ENCODE peak calls at places on chromosome X, in four cellular contexts. Z, V, K and J are unnamed samples.

GRCh38 chrX:46681849-46682248 is 77.1 kb downstream of the SLC9A7 start:
- DNase-seq in K (no peak), V (no peak), Z (no peak), J (no peak)

GRCh38 chrX:119997570-119997969 is 54.0 kb upstream of the NKAP start:
- DNase-seq in V (no peak), Z (no peak), K (no peak), J (no peak)

GRCh38 chrX:115966920-115967319 is 203.6 kb upstream of the AGTR2 start:
- DNase-seq in K (no peak), Z (no peak), V (no peak), J (no peak)

GRCh38 chrX:19846995-19847790 is 40.2 kb downstream of the SH3KBP1 start:
- DNase-seq in K (no peak), V (peak), Z (no peak), J (no peak)

GRCh38 chrX:92232182-92232581 is 453.0 kb downstream of the PCDH11X start:
- DNase-seq in Z (no peak), K (peak), V (no peak), J (no peak)

GRCh38 chrX:71911023-71911730 is 532 bp downstream of the NHSL2 start:
- DNase-seq in Z (peak), K (no peak), V (no peak), J (no peak)

GRCh38 chrX:38578152-38578551 is 16.8 kb downstream of the TSPAN7 start:
- DNase-seq in Z (no peak), K (peak), V (no peak), J (no peak)

GRCh38 chrX:6175914-6176313 is 52.8 kb downstream of the NLGN4X start:
- DNase-seq in Z (no peak), K (no peak), V (no peak), J (no peak)

GRCh38 chrX:119880552-119881437 is 9.2 kb downstream of the NDUFA1 start:
- DNase-seq in Z (no peak), K (peak), V (peak), J (peak)

GRCh38 chrX:12974217-12974796 is 603 bp upstream of the TMSB4X start:
- DNase-seq in Z (peak), V (peak), K (no peak), J (no peak)

GRCh38 chrX:63350551-63350950 is 581 bp downstream of the SPIN4 start:
- DNase-seq in Z (no peak), K (peak), V (peak), J (no peak)

GRCh38 chrX:57366430-57366829 is 79.9 kb downstream of the FAAH2 start:
- DNase-seq in K (no peak), V (no peak), Z (no peak), J (no peak)

DNA sequence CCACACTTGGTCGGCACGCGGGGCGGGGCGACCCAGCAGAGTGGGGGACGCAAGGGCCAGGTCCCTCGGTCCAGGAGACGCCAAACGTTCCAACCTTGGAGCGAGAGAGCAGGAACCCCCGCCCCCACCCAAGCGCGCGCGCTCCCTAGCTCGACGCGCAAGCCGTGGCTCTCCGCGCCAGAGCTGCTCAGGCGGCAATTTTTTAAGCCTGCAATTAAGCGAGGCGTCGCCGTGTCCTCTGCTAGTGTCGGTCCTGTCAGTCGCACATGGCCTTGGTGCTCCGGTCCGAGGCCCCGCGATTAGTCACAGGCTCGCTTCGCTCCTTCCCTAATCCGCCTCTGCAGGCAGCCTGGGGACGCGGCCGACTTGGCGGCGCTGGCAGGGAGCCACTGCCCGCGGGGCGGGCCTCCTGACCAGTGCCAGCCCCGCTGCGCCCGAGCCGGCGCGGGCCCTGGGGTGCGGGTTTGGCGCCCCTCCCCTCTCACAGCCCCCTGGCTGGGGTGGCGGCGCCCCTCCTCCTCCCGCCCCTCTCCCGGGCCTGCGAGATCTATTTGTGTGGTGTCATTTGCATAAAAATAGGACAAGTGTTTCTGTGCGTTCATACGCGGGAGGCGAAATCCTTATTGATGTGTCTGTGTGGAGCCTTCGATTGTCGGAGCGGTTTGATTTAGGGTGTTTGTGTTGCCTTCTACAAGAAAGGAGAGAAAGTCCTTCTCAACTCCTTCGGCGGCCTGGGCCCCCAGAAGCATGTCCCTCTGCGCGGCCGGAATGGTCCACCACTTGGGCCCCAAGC is 9.7 kb upstream of the BCOR start:
- DNase-seq in V (no peak), K (no peak), Z (peak), J (peak)
- TF ChIP-seq EZH2 in V (no peak), K (no peak), Z (no peak), J (no peak)

DNA sequence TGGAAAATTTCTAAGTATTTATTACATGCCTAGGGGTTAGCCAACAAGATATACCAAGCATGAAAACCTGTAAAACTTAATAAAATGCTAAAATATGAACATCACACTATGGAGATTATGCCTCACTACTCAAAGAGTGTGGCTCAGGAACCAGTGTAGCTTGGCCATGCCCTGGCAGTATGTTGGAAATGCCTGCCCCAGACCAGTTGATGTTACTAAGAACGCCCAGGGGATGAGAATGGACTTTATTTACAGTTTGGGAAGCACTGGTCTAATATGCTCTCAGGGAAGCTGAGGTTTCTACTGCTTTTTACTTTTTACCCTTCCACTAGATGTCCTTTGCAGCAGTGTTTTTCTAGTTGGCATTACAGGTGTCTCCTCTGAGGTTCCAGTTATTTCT is 23.7 kb upstream of the TXLNG start:
- DNase-seq in Z (no peak), K (no peak), V (no peak), J (no peak)
- TF ChIP-seq CTCF in Z (no peak), K (no peak), V (no peak), J (no peak)

GRCh38 chrX:3443186-3443585 is 96.7 kb upstream of the MXRA5 start:
- DNase-seq in K (no peak), V (no peak), Z (no peak), J (no peak)
- TF ChIP-seq YY1 in K (no peak), V (no peak), Z (no peak), J (no peak)

GRCh38 chrX:23332101-23332887 is 2.4 kb upstream of the PTCHD1 start:
- DNase-seq in K (no peak), Z (peak), V (no peak), J (no peak)
- TF ChIP-seq EZH2 in K (no peak), Z (no peak), V (no peak), J (no peak)

DNA sequence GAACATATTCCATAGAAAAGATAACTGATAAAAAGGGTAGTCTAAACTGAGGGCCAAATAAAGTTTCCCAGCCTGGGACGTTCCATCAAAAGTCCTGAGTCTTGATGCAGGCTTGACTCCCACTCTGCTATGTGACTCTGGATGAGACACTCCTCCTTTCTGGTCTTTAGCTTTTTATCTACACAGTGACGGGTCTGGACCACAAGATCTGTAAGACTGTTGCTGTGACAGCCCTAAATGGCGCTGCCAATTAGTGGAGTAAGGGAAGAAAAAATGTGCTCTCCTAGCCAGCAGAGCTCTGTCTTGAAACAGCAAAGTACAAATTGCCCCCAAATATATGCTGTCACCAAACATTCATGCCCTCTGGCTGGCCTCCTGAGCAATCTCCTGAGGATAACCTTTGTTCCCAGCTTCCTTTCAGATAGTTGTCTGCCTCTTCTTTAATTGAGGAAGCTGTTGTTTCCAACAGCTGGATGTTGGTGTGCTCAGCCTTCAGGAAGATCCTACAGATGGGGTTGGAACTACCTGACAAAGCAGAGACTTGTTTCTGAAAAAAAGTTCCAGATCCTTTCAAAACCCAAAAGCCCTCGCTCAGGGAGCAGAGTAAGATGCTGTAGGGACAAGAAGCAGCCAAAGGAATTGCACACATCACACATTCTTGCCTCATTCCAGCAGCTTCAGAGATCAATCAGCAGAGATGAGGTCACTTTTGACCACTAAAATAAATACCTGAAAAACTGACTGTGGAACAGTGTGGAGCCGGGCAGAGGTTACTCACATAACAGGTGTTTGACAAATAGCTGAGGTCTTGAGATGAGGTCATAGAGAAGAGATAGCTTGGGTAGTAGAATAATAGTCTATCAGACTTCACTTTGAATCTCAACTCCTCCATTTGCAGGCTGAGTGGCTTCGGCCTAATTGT is 383.4 kb upstream of the FGF13 start:
- DNase-seq in K (no peak), Z (no peak), V (no peak), J (no peak)
- TF ChIP-seq CTCF in K (no peak), Z (no peak), V (no peak), J (no peak)

GRCh38 chrX:105315301-105315700 is 94.8 kb upstream of the TEX13A start:
- DNase-seq in K (no peak), Z (no peak), V (no peak), J (no peak)
- TF ChIP-seq YY1 in K (no peak), Z (no peak), V (no peak), J (no peak)

GRCh38 chrX:31071725-31072124 is at the start of gene FTHL17:
- DNase-seq in K (no peak), V (no peak), Z (no peak), J (no peak)
- TF ChIP-seq EZH2 in K (no peak), V (no peak), Z (no peak), J (no peak)

GRCh38 chrX:1673337-1673736 is 58.5 kb downstream of the ASMT start:
- DNase-seq in Z (peak), V (peak), K (peak), J (peak)
- TF ChIP-seq CTCF in Z (peak), V (peak), K (peak), J (peak)

GRCh38 chrX:33133320-33133719 is 78.0 kb downstream of the DMD start:
- DNase-seq in Z (no peak), K (no peak), V (no peak), J (no peak)

GRCh38 chrX:33126469-33126868 is 84.9 kb downstream of the DMD start:
- DNase-seq in Z (no peak), K (no peak), V (no peak), J (no peak)

GRCh38 chrX:33134164-33134563 is 77.2 kb downstream of the DMD start:
- DNase-seq in V (no peak), K (no peak), Z (no peak), J (no peak)

GRCh38 chrX:33132569-33132968 is 78.8 kb downstream of the DMD start:
- DNase-seq in V (no peak), K (no peak), Z (no peak), J (no peak)

GRCh38 chrX:33128048-33128805 is 83.1 kb downstream of the DMD start:
- DNase-seq in Z (no peak), K (no peak), V (no peak), J (no peak)
- TF ChIP-seq YY1 in Z (no peak), K (no peak), V (no peak), J (no peak)

GRCh38 chrX:74419861-74420193 is 1.5 kb upstream of the SLC16A2 start:
- DNase-seq in K (no peak), Z (no peak), V (no peak), J (no peak)

GRCh38 chrX:74422029-74422352 is 698 bp downstream of the SLC16A2 start:
- DNase-seq in V (no peak), Z (no peak), K (no peak), J (no peak)

GRCh38 chrX:74421181-74422028 is at the start of gene SLC16A2:
- DNase-seq in K (no peak), Z (peak), V (no peak), J (no peak)

GRCh38 chrX:74422576-74423288 is 1.4 kb downstream of the SLC16A2 start:
- DNase-seq in Z (peak), K (peak), V (no peak), J (no peak)

GRCh38 chrX:74420194-74421035 is 878 bp upstream of the SLC16A2 start:
- DNase-seq in Z (peak), K (no peak), V (no peak), J (no peak)
- TF ChIP-seq EZH2 in Z (no peak), K (no peak), V (no peak), J (no peak)